ENCODE peak calls at places on chromosomes 11 and 22, in four cellular contexts. G is cardiac muscle cell, K is H9, C is uterus. R is an unnamed sample.
A peak's percentile ranks its signal among the peaks of the same experiment; 100 is the strongest.

GRCh38 chr22:50307891-50308596 is 598 bp upstream of the PLXNB2 start:
- DNase-seq in G (no peak), K (no peak), C (peak; percentile 51), R (no peak)

GRCh38 chr22:23305922-23306374 is 125.6 kb downstream of the BCR start:
- DNase-seq in G (peak; percentile 96), K (no peak), C (peak; percentile 54), R (no peak)

GRCh38 chr11:127071606-127072005 is 71.0 kb upstream of the KIRREL3 start:
- DNase-seq in G (no peak), K (no peak), C (no peak), R (no peak)

GRCh38 chr11:130918081-130918480 is 1.8 kb upstream of the SNX19 start:
- DNase-seq in G (no peak), K (no peak), C (no peak), R (no peak)

GRCh38 chr11:32809313-32809712 is 14.9 kb upstream of the CCDC73 start:
- DNase-seq in G (peak; percentile 87), K (peak; percentile 79), C (peak; percentile 37), R (peak; percentile 59)

GRCh38 chr11:58880625-58881024 is 36.1 kb upstream of the GLYATL2 start:
- DNase-seq in G (no peak), K (no peak), C (no peak), R (no peak)

GRCh38 chr11:59616396-59616982 is 915 bp upstream of the OSBP start:
- DNase-seq in G (no peak), K (no peak), C (no peak), R (no peak)

GRCh38 chr22:41524809-41525449 is 19.3 kb downstream of the POLR3H start:
- DNase-seq in G (no peak), K (no peak), C (peak; percentile 57), R (no peak)

GRCh38 chr22:27810566-27810965 is 9.0 kb upstream of the MN1 start:
- DNase-seq in G (peak; percentile 69), K (no peak), C (peak; percentile 83), R (peak; percentile 43)

GRCh38 chr11:76824083-76824939 is 36.4 kb upstream of the ACER3 start:
- DNase-seq in G (peak; percentile 55), K (no peak), C (no peak), R (no peak)

GRCh38 chr11:65503606-65503922 is 4.7 kb downstream of the MALAT1 start:
- DNase-seq in G (peak; percentile 61), K (no peak), C (no peak), R (no peak)

GRCh38 chr11:13928566-13929251 is 33.8 kb upstream of the SPON1 start:
- DNase-seq in G (peak; percentile 90), K (no peak), C (no peak), R (no peak)

GRCh38 chr22:44214187-44214586 is 33.5 kb downstream of the PARVG start:
- DNase-seq in G (no peak), K (no peak), C (no peak), R (no peak)

GRCh38 chr11:43518407-43519165 is 159.9 kb downstream of the TTC17 start:
- DNase-seq in G (peak; percentile 15), K (no peak), C (no peak), R (no peak)

GRCh38 chr22:26417406-26417805 is 11.7 kb upstream of the ASPHD2 start:
- DNase-seq in G (no peak), K (no peak), C (no peak), R (no peak)

GRCh38 chr22:34429314-34429713 is 509.0 kb upstream of the LARGE1 start:
- DNase-seq in G (no peak), K (no peak), C (no peak), R (no peak)

GRCh38 chr22:29216873-29217666 is 11.4 kb downstream of the EMID1 start:
- DNase-seq in G (peak; percentile 74), K (peak; percentile 21), C (no peak), R (no peak)

GRCh38 chr11:134730096-134730495 is 318.1 kb upstream of the B3GAT1 start:
- DNase-seq in G (no peak), K (no peak), C (no peak), R (no peak)

GRCh38 chr11:110527146-110527545 is 97.4 kb downstream of the FDX1 start:
- DNase-seq in G (peak; percentile 25), K (no peak), C (no peak), R (no peak)

GRCh38 chr11:23181022-23181807 is 320.9 kb upstream of the CCDC179 start:
- DNase-seq in G (no peak), K (no peak), C (no peak), R (no peak)

GRCh38 chr11:114880458-114880857 is 202.1 kb downstream of the NXPE2 start:
- DNase-seq in G (no peak), K (no peak), C (no peak), R (no peak)

GRCh38 chr22:39234157-39234793 is 10.5 kb downstream of the PDGFB start:
- DNase-seq in G (peak; percentile 86), K (no peak), C (no peak), R (no peak)

GRCh38 chr22:24436553-24436952 is 9.2 kb downstream of the ADORA2A start:
- DNase-seq in G (no peak), K (no peak), C (no peak), R (no peak)

GRCh38 chr11:76763573-76764348 is 19.4 kb upstream of the TSKU start:
- DNase-seq in G (peak; percentile 95), K (no peak), C (no peak), R (no peak)

GRCh38 chr11:36312593-36312990 is 16.5 kb downstream of the PRR5L start:
- DNase-seq in G (peak; percentile 60), K (no peak), C (no peak), R (no peak)

GRCh38 chr11:79374707-79375106 is 66.1 kb downstream of the TENM4 start:
- DNase-seq in G (no peak), K (no peak), C (no peak), R (no peak)

GRCh38 chr11:15114501-15115475 is at the start of gene INSC:
- DNase-seq in G (peak; percentile 24), K (peak; percentile 58), C (no peak), R (no peak)

GRCh38 chr22:44623771-44624510 is 78.1 kb upstream of the PRR5 start:
- DNase-seq in G (peak; percentile 61), K (peak; percentile 50), C (no peak), R (no peak)

GRCh38 chr11:35174666-35175065 is 35.7 kb downstream of the CD44 start:
- DNase-seq in G (peak; percentile 68), K (no peak), C (no peak), R (no peak)

GRCh38 chr11:61797263-61797944 is 4.7 kb downstream of the FEN1 start:
- DNase-seq in G (peak; percentile 92), K (peak; percentile 69), C (peak; percentile 78), R (peak; percentile 66)

GRCh38 chr22:50011447-50012200 is 941 bp downstream of the IL17REL start:
- DNase-seq in G (no peak), K (peak; percentile 32), C (no peak), R (no peak)

GRCh38 chr11:35260342-35260985 is 121.5 kb downstream of the CD44 start:
- DNase-seq in G (peak; percentile 69), K (no peak), C (no peak), R (no peak)

GRCh38 chr22:45644714-45645113 is 26.9 kb upstream of the ATXN10 start:
- DNase-seq in G (no peak), K (no peak), C (no peak), R (no peak)

GRCh38 chr11:2041153-2041552 is 43.5 kb upstream of the H19 start:
- DNase-seq in G (no peak), K (no peak), C (no peak), R (no peak)

GRCh38 chr11:125364085-125364822 is 131.8 kb downstream of the FEZ1 start:
- DNase-seq in G (peak; percentile 34), K (no peak), C (no peak), R (no peak)
- TF ChIP-seq CTCF in G (no peak), K (peak; percentile 18), C (no peak), R (no peak)

DNA sequence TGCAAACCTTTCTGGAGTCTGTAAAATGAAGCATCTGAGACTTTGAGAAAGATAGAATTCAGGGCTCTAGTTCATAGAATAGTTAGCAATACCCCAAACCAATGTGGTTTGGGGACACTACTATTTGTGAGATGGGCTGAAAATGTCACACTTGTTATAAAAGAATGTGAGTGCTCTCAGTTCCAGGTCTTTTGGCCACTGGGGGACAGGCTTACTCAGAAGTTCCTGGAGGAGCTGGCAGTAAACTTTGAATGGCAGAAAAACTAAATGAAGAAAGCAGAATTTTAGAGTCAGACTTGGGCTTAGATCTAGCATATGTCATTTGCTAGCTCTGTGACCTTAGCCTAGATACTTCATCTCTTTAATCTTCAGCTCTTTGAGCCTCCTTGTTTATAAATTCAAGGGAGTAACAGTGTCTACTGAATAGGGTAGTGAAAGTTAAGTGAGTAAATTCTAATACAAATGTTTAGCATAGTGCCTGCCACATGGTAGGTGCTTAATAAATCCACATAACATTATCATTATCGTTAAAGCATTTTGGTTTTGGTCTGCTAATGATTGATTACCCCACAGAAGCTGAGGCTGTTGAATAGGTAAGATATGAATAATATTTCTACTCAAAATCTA is 3.7 kb downstream of the LYVE1 start:
- DNase-seq in G (peak; percentile 41), K (no peak), C (no peak), R (no peak)
- TF ChIP-seq CTCF in G (peak; percentile 47), K (peak; percentile 29), C (peak; percentile 18), R (no peak)

DNA sequence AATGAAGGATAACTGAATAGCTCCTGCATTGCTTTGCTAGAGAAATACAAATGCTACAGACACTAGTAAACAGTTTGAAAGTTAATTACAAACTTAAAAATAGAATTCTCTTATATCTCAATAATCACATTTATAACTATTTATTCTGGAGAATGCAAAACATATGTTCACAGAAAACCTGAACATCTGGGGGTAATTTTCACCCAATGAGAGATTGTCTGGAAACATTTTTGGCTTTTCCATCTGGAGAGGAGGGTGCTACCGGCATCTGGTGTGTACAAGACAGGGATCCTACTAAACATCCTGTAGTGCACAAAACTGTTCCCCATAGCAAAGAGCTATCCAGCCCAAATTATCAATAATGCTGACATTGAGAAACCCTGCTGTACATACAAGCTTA is 378.4 kb upstream of the CHORDC1 start:
- DNase-seq in G (no peak), K (no peak), C (no peak), R (no peak)
- TF ChIP-seq CTCF in G (no peak), K (no peak), C (no peak), R (no peak)

GRCh38 chr11:118524757-118525465 is 2.4 kb upstream of the TTC36 start:
- DNase-seq in G (no peak), K (no peak), C (no peak), R (no peak)

GRCh38 chr11:118519549-118519948 is 7.7 kb upstream of the TTC36 start:
- DNase-seq in G (no peak), K (no peak), C (no peak), R (no peak)

GRCh38 chr11:118521892-118522311 is 5.4 kb upstream of the TTC36 start:
- DNase-seq in G (peak; percentile 25), K (no peak), C (no peak), R (no peak)

GRCh38 chr11:118524356-118524755 is 2.9 kb upstream of the TTC36 start:
- DNase-seq in G (no peak), K (no peak), C (no peak), R (no peak)

GRCh38 chr11:118522571-118523072 is 4.7 kb upstream of the TTC36 start:
- DNase-seq in G (peak; percentile 62), K (peak; percentile 62), C (no peak), R (no peak)
- TF ChIP-seq CTCF in G (peak; percentile 60), K (peak; percentile 55), C (no peak), R (no peak)

GRCh38 chr11:100980156-100980555 is 149.5 kb downstream of the PGR start:
- DNase-seq in G (peak; percentile 41), K (no peak), C (no peak), R (no peak)
- TF ChIP-seq CTCF in G (peak; percentile 50), K (peak; percentile 63), C (peak; percentile 48), R (no peak)